ENCODE peak calls at places on chromosomes 7 and 10, in ten cellular contexts. One of them, this sample, is unnamed.

GRCh38 chr10:6074489-6075301 is 12.5 kb upstream of the IL2RA start:
- DNase-seq in thyroid gland: no peak
- DNase-seq in M059J: peak
- DNase-seq in Daoy: no peak
- DNase-seq in NCI-H2029: no peak
- DNase-seq in NCI-H526: no peak
- DNase-seq in prostate gland: no peak
- DNase-seq in chondrocyte: no peak
- DNase-seq in left ventricle myocardium inferior: no peak
- DNase-seq in activated gamma-delta T cell treated with Interleukin-2 at 50 U/mL for 16 hours: no peak
- DNase-seq in this sample: no peak

GRCh38 chr10:34348917-34349509 is 466.1 kb downstream of the PARD3 start:
- DNase-seq in NCI-H2029: no peak
- DNase-seq in left ventricle myocardium inferior: no peak
- DNase-seq in NCI-H526: no peak
- DNase-seq in activated gamma-delta T cell treated with Interleukin-2 at 50 U/mL for 16 hours: no peak
- DNase-seq in chondrocyte: no peak
- DNase-seq in M059J: no peak
- DNase-seq in thyroid gland: no peak
- DNase-seq in Daoy: no peak
- DNase-seq in prostate gland: no peak
- DNase-seq in this sample: no peak

GRCh38 chr10:10490187-10490980 is 527.3 kb upstream of the CELF2 start:
- DNase-seq in Daoy: no peak
- DNase-seq in NCI-H2029: no peak
- DNase-seq in left ventricle myocardium inferior: no peak
- DNase-seq in NCI-H526: no peak
- DNase-seq in chondrocyte: no peak
- DNase-seq in activated gamma-delta T cell treated with Interleukin-2 at 50 U/mL for 16 hours: no peak
- DNase-seq in M059J: no peak
- DNase-seq in prostate gland: no peak
- DNase-seq in thyroid gland: no peak
- DNase-seq in this sample: no peak

GRCh38 chr7:78794101-78794500 is 659.4 kb downstream of the MAGI2 start:
- DNase-seq in NCI-H2029: no peak
- DNase-seq in Daoy: no peak
- DNase-seq in left ventricle myocardium inferior: no peak
- DNase-seq in NCI-H526: no peak
- DNase-seq in activated gamma-delta T cell treated with Interleukin-2 at 50 U/mL for 16 hours: no peak
- DNase-seq in M059J: peak
- DNase-seq in prostate gland: no peak
- DNase-seq in thyroid gland: no peak
- DNase-seq in chondrocyte: no peak
- DNase-seq in this sample: no peak

GRCh38 chr7:1247527-1248041 is 14.9 kb downstream of the UNCX start:
- DNase-seq in Daoy: peak
- DNase-seq in left ventricle myocardium inferior: no peak
- DNase-seq in prostate gland: no peak
- DNase-seq in NCI-H2029: no peak
- DNase-seq in NCI-H526: no peak
- DNase-seq in chondrocyte: peak
- DNase-seq in activated gamma-delta T cell treated with Interleukin-2 at 50 U/mL for 16 hours: no peak
- DNase-seq in thyroid gland: no peak
- DNase-seq in M059J: peak
- DNase-seq in this sample: no peak

GRCh38 chr10:34723746-34724145 is 91.3 kb downstream of the PARD3 start:
- DNase-seq in Daoy: peak
- DNase-seq in prostate gland: peak
- DNase-seq in left ventricle myocardium inferior: no peak
- DNase-seq in thyroid gland: peak
- DNase-seq in chondrocyte: no peak
- DNase-seq in NCI-H2029: no peak
- DNase-seq in M059J: no peak
- DNase-seq in activated gamma-delta T cell treated with Interleukin-2 at 50 U/mL for 16 hours: no peak
- DNase-seq in NCI-H526: peak
- DNase-seq in this sample: no peak

GRCh38 chr7:121006731-121007315 is 18.3 kb downstream of the CPED1 start:
- DNase-seq in thyroid gland: no peak
- DNase-seq in activated gamma-delta T cell treated with Interleukin-2 at 50 U/mL for 16 hours: no peak
- DNase-seq in M059J: no peak
- DNase-seq in NCI-H526: no peak
- DNase-seq in left ventricle myocardium inferior: no peak
- DNase-seq in Daoy: no peak
- DNase-seq in chondrocyte: no peak
- DNase-seq in prostate gland: no peak
- DNase-seq in NCI-H2029: no peak
- DNase-seq in this sample: no peak

GRCh38 chr7:2244404-2244803 is 2.4 kb downstream of the NUDT1 start:
- DNase-seq in M059J: no peak
- DNase-seq in NCI-H526: no peak
- DNase-seq in NCI-H2029: no peak
- DNase-seq in left ventricle myocardium inferior: no peak
- DNase-seq in thyroid gland: no peak
- DNase-seq in Daoy: no peak
- DNase-seq in prostate gland: no peak
- DNase-seq in activated gamma-delta T cell treated with Interleukin-2 at 50 U/mL for 16 hours: no peak
- DNase-seq in chondrocyte: no peak
- DNase-seq in this sample: no peak

GRCh38 chr10:48363617-48364355 is 57.3 kb downstream of the MAPK8 start:
- DNase-seq in NCI-H526: peak
- DNase-seq in thyroid gland: peak
- DNase-seq in chondrocyte: no peak
- DNase-seq in left ventricle myocardium inferior: no peak
- DNase-seq in Daoy: peak
- DNase-seq in M059J: peak
- DNase-seq in NCI-H2029: peak
- DNase-seq in prostate gland: peak
- DNase-seq in activated gamma-delta T cell treated with Interleukin-2 at 50 U/mL for 16 hours: peak
- DNase-seq in this sample: peak

GRCh38 chr7:17502209-17502810 is 203.9 kb downstream of the AHR start:
- DNase-seq in NCI-H526: no peak
- DNase-seq in NCI-H2029: no peak
- DNase-seq in left ventricle myocardium inferior: no peak
- DNase-seq in Daoy: no peak
- DNase-seq in M059J: peak
- DNase-seq in activated gamma-delta T cell treated with Interleukin-2 at 50 U/mL for 16 hours: no peak
- DNase-seq in prostate gland: no peak
- DNase-seq in chondrocyte: no peak
- DNase-seq in thyroid gland: no peak
- DNase-seq in this sample: no peak

GRCh38 chr7:112550468-112551060 is 69.8 kb downstream of the LSMEM1 start:
- DNase-seq in NCI-H526: peak
- DNase-seq in prostate gland: peak
- DNase-seq in chondrocyte: no peak
- DNase-seq in left ventricle myocardium inferior: no peak
- DNase-seq in NCI-H2029: peak
- DNase-seq in M059J: peak
- DNase-seq in Daoy: peak
- DNase-seq in thyroid gland: no peak
- DNase-seq in activated gamma-delta T cell treated with Interleukin-2 at 50 U/mL for 16 hours: peak
- DNase-seq in this sample: no peak

GRCh38 chr10:117536862-117537435 is 5.6 kb upstream of the EMX2 start:
- DNase-seq in chondrocyte: no peak
- DNase-seq in prostate gland: no peak
- DNase-seq in left ventricle myocardium inferior: no peak
- DNase-seq in NCI-H2029: no peak
- DNase-seq in Daoy: no peak
- DNase-seq in NCI-H526: no peak
- DNase-seq in M059J: no peak
- DNase-seq in thyroid gland: no peak
- DNase-seq in activated gamma-delta T cell treated with Interleukin-2 at 50 U/mL for 16 hours: no peak
- DNase-seq in this sample: no peak

GRCh38 chr10:24971374-24971773 is 19.0 kb upstream of the PRTFDC1 start:
- DNase-seq in NCI-H526: no peak
- DNase-seq in prostate gland: no peak
- DNase-seq in activated gamma-delta T cell treated with Interleukin-2 at 50 U/mL for 16 hours: no peak
- DNase-seq in thyroid gland: no peak
- DNase-seq in Daoy: no peak
- DNase-seq in chondrocyte: no peak
- DNase-seq in M059J: no peak
- DNase-seq in NCI-H2029: no peak
- DNase-seq in left ventricle myocardium inferior: no peak
- DNase-seq in this sample: no peak

GRCh38 chr10:23396695-23397094 is 42.2 kb upstream of the OTUD1 start:
- DNase-seq in NCI-H2029: no peak
- DNase-seq in thyroid gland: no peak
- DNase-seq in activated gamma-delta T cell treated with Interleukin-2 at 50 U/mL for 16 hours: no peak
- DNase-seq in Daoy: no peak
- DNase-seq in prostate gland: no peak
- DNase-seq in NCI-H526: no peak
- DNase-seq in M059J: no peak
- DNase-seq in chondrocyte: no peak
- DNase-seq in left ventricle myocardium inferior: no peak
- DNase-seq in this sample: no peak

GRCh38 chr7:932651-932975 is 21.9 kb downstream of the ADAP1 start:
- DNase-seq in thyroid gland: no peak
- DNase-seq in NCI-H526: no peak
- DNase-seq in M059J: no peak
- DNase-seq in activated gamma-delta T cell treated with Interleukin-2 at 50 U/mL for 16 hours: no peak
- DNase-seq in chondrocyte: peak
- DNase-seq in NCI-H2029: no peak
- DNase-seq in prostate gland: no peak
- DNase-seq in Daoy: no peak
- DNase-seq in left ventricle myocardium inferior: no peak
- DNase-seq in this sample: no peak

GRCh38 chr10:128571071-128571470 is 444.8 kb upstream of the MKI67 start:
- DNase-seq in thyroid gland: no peak
- DNase-seq in NCI-H526: no peak
- DNase-seq in M059J: no peak
- DNase-seq in prostate gland: no peak
- DNase-seq in left ventricle myocardium inferior: no peak
- DNase-seq in activated gamma-delta T cell treated with Interleukin-2 at 50 U/mL for 16 hours: no peak
- DNase-seq in chondrocyte: no peak
- DNase-seq in Daoy: no peak
- DNase-seq in NCI-H2029: no peak
- DNase-seq in this sample: no peak

GRCh38 chr10:28716748-28717147 is 39.4 kb downstream of the BAMBI start:
- DNase-seq in prostate gland: no peak
- DNase-seq in chondrocyte: no peak
- DNase-seq in thyroid gland: no peak
- DNase-seq in M059J: peak
- DNase-seq in Daoy: no peak
- DNase-seq in activated gamma-delta T cell treated with Interleukin-2 at 50 U/mL for 16 hours: no peak
- DNase-seq in NCI-H2029: no peak
- DNase-seq in NCI-H526: no peak
- DNase-seq in left ventricle myocardium inferior: no peak
- DNase-seq in this sample: no peak

GRCh38 chr7:143288836-143289235 is 685 bp downstream of the CASP2 start:
- DNase-seq in activated gamma-delta T cell treated with Interleukin-2 at 50 U/mL for 16 hours: no peak
- DNase-seq in prostate gland: no peak
- DNase-seq in thyroid gland: no peak
- DNase-seq in NCI-H2029: no peak
- DNase-seq in chondrocyte: no peak
- DNase-seq in NCI-H526: no peak
- DNase-seq in Daoy: peak
- DNase-seq in left ventricle myocardium inferior: no peak
- DNase-seq in M059J: peak
- DNase-seq in this sample: no peak

GRCh38 chr7:2006921-2007381 is 225.8 kb downstream of the MAD1L1 start:
- DNase-seq in M059J: no peak
- DNase-seq in Daoy: no peak
- DNase-seq in left ventricle myocardium inferior: no peak
- DNase-seq in NCI-H2029: no peak
- DNase-seq in chondrocyte: peak
- DNase-seq in NCI-H526: no peak
- DNase-seq in activated gamma-delta T cell treated with Interleukin-2 at 50 U/mL for 16 hours: no peak
- DNase-seq in thyroid gland: peak
- DNase-seq in prostate gland: no peak
- DNase-seq in this sample: no peak

GRCh38 chr7:102431617-102432298 is 1.6 kb upstream of the ORAI2 start:
- DNase-seq in chondrocyte: no peak
- DNase-seq in NCI-H2029: peak
- DNase-seq in activated gamma-delta T cell treated with Interleukin-2 at 50 U/mL for 16 hours: peak
- DNase-seq in thyroid gland: peak
- DNase-seq in NCI-H526: peak
- DNase-seq in M059J: peak
- DNase-seq in prostate gland: peak
- DNase-seq in Daoy: peak
- DNase-seq in left ventricle myocardium inferior: no peak
- DNase-seq in this sample: peak

GRCh38 chr7:23938937-23939552 is 229.0 kb downstream of the STK31 start:
- DNase-seq in NCI-H2029: no peak
- DNase-seq in NCI-H526: peak
- DNase-seq in activated gamma-delta T cell treated with Interleukin-2 at 50 U/mL for 16 hours: no peak
- DNase-seq in chondrocyte: no peak
- DNase-seq in thyroid gland: peak
- DNase-seq in left ventricle myocardium inferior: no peak
- DNase-seq in Daoy: peak
- DNase-seq in M059J: peak
- DNase-seq in prostate gland: peak
- DNase-seq in this sample: no peak

GRCh38 chr10:125062244-125063208 is 97.8 kb downstream of the CTBP2 start:
- DNase-seq in NCI-H2029: no peak
- DNase-seq in NCI-H526: no peak
- DNase-seq in chondrocyte: no peak
- DNase-seq in prostate gland: no peak
- DNase-seq in left ventricle myocardium inferior: peak
- DNase-seq in activated gamma-delta T cell treated with Interleukin-2 at 50 U/mL for 16 hours: no peak
- DNase-seq in M059J: no peak
- DNase-seq in Daoy: no peak
- DNase-seq in thyroid gland: no peak
- DNase-seq in this sample: no peak

GRCh38 chr7:42914009-42914725 is 2.3 kb upstream of the C7orf25 start:
- DNase-seq in Daoy: peak
- DNase-seq in chondrocyte: no peak
- DNase-seq in thyroid gland: no peak
- DNase-seq in M059J: peak
- DNase-seq in prostate gland: no peak
- DNase-seq in NCI-H2029: no peak
- DNase-seq in activated gamma-delta T cell treated with Interleukin-2 at 50 U/mL for 16 hours: no peak
- DNase-seq in NCI-H526: no peak
- DNase-seq in left ventricle myocardium inferior: no peak
- DNase-seq in this sample: no peak

GRCh38 chr10:2908851-2909630 is 158.3 kb upstream of the PFKP start:
- DNase-seq in prostate gland: no peak
- DNase-seq in NCI-H526: no peak
- DNase-seq in chondrocyte: no peak
- DNase-seq in M059J: no peak
- DNase-seq in left ventricle myocardium inferior: no peak
- DNase-seq in thyroid gland: no peak
- DNase-seq in NCI-H2029: no peak
- DNase-seq in Daoy: peak
- DNase-seq in activated gamma-delta T cell treated with Interleukin-2 at 50 U/mL for 16 hours: peak
- DNase-seq in this sample: no peak

GRCh38 chr10:19738440-19738839 is 77.8 kb upstream of the PLXDC2 start:
- DNase-seq in left ventricle myocardium inferior: no peak
- DNase-seq in NCI-H526: no peak
- DNase-seq in activated gamma-delta T cell treated with Interleukin-2 at 50 U/mL for 16 hours: no peak
- DNase-seq in NCI-H2029: no peak
- DNase-seq in prostate gland: no peak
- DNase-seq in M059J: no peak
- DNase-seq in chondrocyte: no peak
- DNase-seq in thyroid gland: no peak
- DNase-seq in Daoy: no peak
- DNase-seq in this sample: no peak

GRCh38 chr7:27121656-27122055 is 8.9 kb downstream of the HOXA4 start:
- DNase-seq in NCI-H526: no peak
- DNase-seq in M059J: no peak
- DNase-seq in chondrocyte: no peak
- DNase-seq in NCI-H2029: no peak
- DNase-seq in prostate gland: no peak
- DNase-seq in thyroid gland: no peak
- DNase-seq in activated gamma-delta T cell treated with Interleukin-2 at 50 U/mL for 16 hours: no peak
- DNase-seq in Daoy: no peak
- DNase-seq in left ventricle myocardium inferior: no peak
- DNase-seq in this sample: no peak

GRCh38 chr7:131544449-131545425 is 11.7 kb downstream of the PODXL start:
- DNase-seq in NCI-H2029: peak
- DNase-seq in left ventricle myocardium inferior: no peak
- DNase-seq in NCI-H526: no peak
- DNase-seq in chondrocyte: peak
- DNase-seq in thyroid gland: no peak
- DNase-seq in prostate gland: no peak
- DNase-seq in activated gamma-delta T cell treated with Interleukin-2 at 50 U/mL for 16 hours: no peak
- DNase-seq in Daoy: peak
- DNase-seq in M059J: peak
- DNase-seq in this sample: no peak

GRCh38 chr7:78803471-78803870 is 650.0 kb downstream of the MAGI2 start:
- DNase-seq in NCI-H2029: no peak
- DNase-seq in Daoy: no peak
- DNase-seq in thyroid gland: no peak
- DNase-seq in NCI-H526: no peak
- DNase-seq in activated gamma-delta T cell treated with Interleukin-2 at 50 U/mL for 16 hours: no peak
- DNase-seq in prostate gland: no peak
- DNase-seq in chondrocyte: no peak
- DNase-seq in left ventricle myocardium inferior: no peak
- DNase-seq in M059J: no peak
- DNase-seq in this sample: no peak